ENCODE peak calls at places on chromosomes 7 and 10, in five cellular contexts. M, C, I, N and V are unnamed samples.

GRCh38 chr7:27156901-27157716 is 634 bp upstream of the HOXA7 start:
- DNase-seq in M (no peak), N (no peak), I (no peak), C (no peak), V (no peak)

GRCh38 chr7:10888861-10889260 is 84.8 kb upstream of the PHF14 start:
- DNase-seq in M (peak; percentile 7), N (no peak), C (no peak), I (no peak), V (no peak)

GRCh38 chr7:54069843-54070242 is 472.3 kb upstream of the VSTM2A start:
- DNase-seq in M (no peak), I (no peak), C (no peak), N (no peak), V (no peak)

GRCh38 chr7:39269034-39269433 is 291.3 kb downstream of the POU6F2 start:
- DNase-seq in N (no peak), M (no peak), I (no peak), C (no peak), V (no peak)

GRCh38 chr10:43846187-43846680 is 197.6 kb upstream of the ZNF32 start:
- DNase-seq in M (no peak), N (no peak), C (no peak), I (no peak), V (peak; percentile 10)

GRCh38 chr10:36366843-36367242 is 724.7 kb upstream of the FZD8 start:
- DNase-seq in N (no peak), I (no peak), M (no peak), C (no peak), V (no peak)

GRCh38 chr7:134778941-134779740 is at the start of gene CALD1:
- DNase-seq in N (peak; percentile 52), C (peak; percentile 100), M (no peak), I (no peak), V (no peak)

GRCh38 chr10:130140425-130140824 is 4.2 kb downstream of the GLRX3 start:
- DNase-seq in C (no peak), I (no peak), M (no peak), N (no peak), V (no peak)

GRCh38 chr10:43417950-43418768 is 9.2 kb upstream of the HNRNPF start:
- DNase-seq in N (no peak), C (no peak), M (peak; percentile 62), I (peak; percentile 29), V (no peak)

GRCh38 chr10:67763499-67764011 is 67.6 kb upstream of the CTNNA3 start:
- DNase-seq in I (peak; percentile 62), N (peak; percentile 30), M (peak; percentile 85), C (no peak), V (peak; percentile 31)

GRCh38 chr10:124095096-124095495 is 1.7 kb upstream of the CHST15 start:
- DNase-seq in C (no peak), M (no peak), I (no peak), N (no peak), V (no peak)